ENCODE peak calls at places on chromosomes 13 and 19, in five cellular contexts. A, O, P, E and D are unnamed samples.

GRCh38 chr19:12617646-12618045 is 6.9 kb downstream of the ZNF791 start:
- DNase-seq in P (no peak), A (no peak), E (no peak), O (no peak), D (no peak)

GRCh38 chr13:24691381-24691780 is 11.2 kb downstream of the ATP12A start:
- DNase-seq in E (no peak), A (no peak), P (no peak), O (no peak), D (no peak)

GRCh38 chr19:48798937-48799336 is 11.9 kb downstream of the BCAT2 start:
- DNase-seq in P (no peak), A (no peak), E (no peak), O (no peak), D (no peak)

GRCh38 chr19:55703790-55704215 is 28.8 kb downstream of the EPN1 start:
- DNase-seq in O (no peak), E (no peak), A (no peak), P (no peak), D (no peak)

GRCh38 chr13:74570834-74571233 is 436.6 kb upstream of the KLF12 start:
- DNase-seq in O (no peak), E (no peak), A (peak; percentile 32), P (no peak), D (no peak)

GRCh38 chr19:11200015-11200574 is 2.8 kb upstream of the KANK2 start:
- DNase-seq in P (no peak), A (no peak), E (no peak), O (no peak), D (no peak)

GRCh38 chr13:98482476-98483444 is 94.1 kb downstream of the STK24 start:
- DNase-seq in O (peak; percentile 64), A (no peak), P (no peak), E (no peak), D (peak; percentile 75)

GRCh38 chr19:33577947-33578346 is 43.8 kb upstream of the CHST8 start:
- DNase-seq in P (no peak), E (no peak), O (no peak), A (no peak), D (no peak)

GRCh38 chr19:15138427-15138826 is 31.2 kb downstream of the SYDE1 start:
- DNase-seq in E (no peak), P (no peak), O (no peak), A (no peak), D (no peak)

GRCh38 chr19:39401549-39402416 is 4.9 kb upstream of the ZFP36 start:
- DNase-seq in P (peak; percentile 97), O (peak; percentile 64), E (no peak), A (peak; percentile 74), D (peak; percentile 83)

GRCh38 chr13:113479179-113479578 is 11.3 kb downstream of the DCUN1D2 start:
- DNase-seq in E (no peak), O (no peak), A (no peak), P (no peak), D (no peak)

GRCh38 chr19:39004403-39004802 is 27.9 kb downstream of the FBXO27 start:
- DNase-seq in E (no peak), A (no peak), P (no peak), O (no peak), D (no peak)

GRCh38 chr19:20351244-20351643 is 184.2 kb downstream of the ZNF486 start:
- DNase-seq in O (no peak), P (no peak), A (no peak), E (no peak), D (no peak)